ENCODE peak calls at places on chromosomes 4 and X, in seven cellular contexts. D is amniotic epithelial cell, E is mucosa of gallbladder, G is nucleus accumbens, I is endothelial cell, F is DMS 273 treated with DMSO at 0.1 percent for 48 hours, B is RWPE1. C is an unnamed sample.

GRCh38 chrX:24528605-24529004 is 63.5 kb downstream of the PDK3 start:
- DNase-seq in D (no peak), I (no peak), E (no peak), B (no peak), F (no peak), G (no peak), C (no peak)

GRCh38 chr4:6689506-6689960 is 4.1 kb upstream of the S100P start:
- DNase-seq in D (no peak), B (no peak), F (no peak), G (no peak), I (no peak), E (no peak), C (peak)

GRCh38 chrX:37075892-37076595 is 67.9 kb downstream of the FAM47C start:
- DNase-seq in D (no peak), G (no peak), B (no peak), I (no peak), F (no peak), E (no peak), C (no peak)

GRCh38 chr4:140223056-140223810 is 69.2 kb upstream of the MAML3 start:
- DNase-seq in E (no peak), D (peak), G (no peak), B (no peak), F (no peak), I (no peak), C (no peak)

GRCh38 chr4:185894481-185894880 is 82.5 kb upstream of the SORBS2 start:
- DNase-seq in E (no peak), F (no peak), G (no peak), B (no peak), I (no peak), D (no peak), C (no peak)

GRCh38 chrX:150482537-150483217 is 85.7 kb upstream of the MTM1 start:
- DNase-seq in G (no peak), B (peak), I (no peak), E (no peak), F (no peak), D (peak), C (no peak)

GRCh38 chr4:2673157-2673556 is 83.0 kb downstream of the TNIP2 start:
- DNase-seq in B (no peak), F (no peak), D (peak), I (no peak), E (no peak), G (no peak), C (no peak)

GRCh38 chr4:31234494-31234893 is 514.3 kb downstream of the PCDH7 start:
- DNase-seq in E (no peak), I (no peak), G (no peak), F (no peak), B (peak), D (no peak), C (no peak)

GRCh38 chrX:1006156-1006730 is 206.2 kb downstream of the CRLF2 start:
- DNase-seq in F (no peak), E (no peak), D (no peak), B (no peak), G (no peak), I (no peak), C (no peak)

GRCh38 chr4:88356771-88357170 is 21.9 kb upstream of the HERC6 start:
- DNase-seq in I (no peak), D (peak), B (no peak), F (no peak), E (no peak), G (no peak), C (no peak)

GRCh38 chr4:3671571-3672464 is 94.4 kb upstream of the ADRA2C start:
- DNase-seq in I (no peak), E (peak), F (no peak), D (no peak), B (no peak), G (no peak), C (no peak)

GRCh38 chrX:134377537-134377936 is 82.4 kb upstream of the HPRT1 start:
- DNase-seq in I (no peak), G (no peak), F (no peak), D (peak), E (no peak), B (no peak), C (peak)

GRCh38 chr4:13399257-13399656 is 84.9 kb downstream of the RAB28 start:
- DNase-seq in G (no peak), F (no peak), B (no peak), I (no peak), E (no peak), D (peak), C (no peak)

C was measured in small intestine.